ENCODE peak calls at places on chromosomes 12 and 14, in six cellular contexts. A is HuH-7.5; E is central memory CD4-positive, alpha-beta T cell; U is pancreas; F is WTC11; S is tibial artery. Z is an unnamed sample.

GRCh38 chr14:86625637-86626036 is 1095.7 kb downstream of the FLRT2 start:
- DNase-seq in U (no peak), F (no peak), E (no peak), A (no peak), S (no peak), Z (no peak)

GRCh38 chr12:54378791-54379400 is 5.6 kb downstream of the ZNF385A start:
- DNase-seq in F (peak; percentile 80), S (no peak), A (peak; percentile 91), U (peak; percentile 87), E (no peak), Z (peak; percentile 87)

GRCh38 chr14:55532645-55533309 is 47.2 kb upstream of the KTN1 start:
- DNase-seq in E (no peak), U (no peak), F (no peak), A (no peak), S (no peak), Z (no peak)

GRCh38 chr14:61678966-61679365 is 16.3 kb upstream of the HIF1A start:
- DNase-seq in E (no peak), U (no peak), S (no peak), F (peak; percentile 53), A (no peak), Z (peak; percentile 22)

GRCh38 chr14:96349286-96350075 is 13.7 kb downstream of the ATG2B start:
- DNase-seq in U (no peak), S (no peak), A (no peak), E (no peak), F (no peak), Z (no peak)

GRCh38 chr12:71661977-71662522 is 1.6 kb downstream of the ZFC3H1 start:
- DNase-seq in F (no peak), U (no peak), S (no peak), A (no peak), E (no peak), Z (no peak)

GRCh38 chr14:69716483-69717187 is 50.3 kb upstream of the SRSF5 start:
- DNase-seq in A (no peak), U (no peak), E (peak; percentile 27), S (peak; percentile 42), F (no peak), Z (no peak)

GRCh38 chr12:115394498-115395220 is 710.7 kb upstream of the TBX3 start:
- DNase-seq in U (no peak), S (no peak), A (no peak), E (no peak), F (no peak), Z (no peak)

Z was measured in nephron progenitor cell.